ENCODE peak calls at places on chromosome 9, in four cellular contexts. S, I, U and V are unnamed samples.

GRCh38 chr9:95150903-95151302 is 166.6 kb downstream of the FANCC start:
- DNase-seq in S (no peak), I (no peak), U (no peak), V (no peak)

GRCh38 chr9:672833-673232 is 168.7 kb upstream of the DMRT1 start:
- DNase-seq in S (no peak), U (no peak), I (no peak), V (no peak)

GRCh38 chr9:91680129-91680528 is 256.5 kb upstream of the NFIL3 start:
- DNase-seq in I (no peak), S (no peak), U (no peak), V (no peak)

GRCh38 chr9:137918331-137919094 is 40.9 kb downstream of the CACNA1B start:
- DNase-seq in U (no peak), I (no peak), S (no peak), V (no peak)

GRCh38 chr9:91714020-91714721 is 235.9 kb downstream of the ROR2 start:
- DNase-seq in I (no peak), S (no peak), U (peak; percentile 82), V (peak; percentile 64)

GRCh38 chr9:133664651-133665050 is 28.5 kb downstream of the DBH start:
- DNase-seq in S (no peak), I (no peak), U (no peak), V (no peak)

GRCh38 chr9:35689351-35689600 is 449 bp downstream of the TPM2 start:
- DNase-seq in U (no peak), I (no peak), S (no peak), V (no peak)

GRCh38 chr9:78541868-78542267 is 244.9 kb downstream of the PSAT1 start:
- DNase-seq in S (no peak), U (no peak), I (no peak), V (no peak)

GRCh38 chr9:20504930-20505329 is 117.4 kb downstream of the MLLT3 start:
- DNase-seq in S (peak; percentile 73), I (peak; percentile 26), U (no peak), V (no peak)

GRCh38 chr9:96209407-96210031 is 92.5 kb downstream of the HSD17B3 start:
- DNase-seq in I (no peak), U (peak; percentile 60), S (no peak), V (peak; percentile 15)

GRCh38 chr9:137784046-137784445 is 93.5 kb upstream of the CACNA1B start:
- DNase-seq in S (no peak), U (no peak), I (no peak), V (no peak)

GRCh38 chr9:19527663-19528062 is 118.9 kb downstream of the ACER2 start:
- DNase-seq in S (no peak), I (no peak), U (no peak), V (no peak)

GRCh38 chr9:33446507-33447403 is 638 bp downstream of the AQP3 start:
- DNase-seq in S (peak; percentile 75), I (peak; percentile 68), U (peak; percentile 77), V (peak; percentile 45)

GRCh38 chr9:33445941-33446506 is 1.4 kb downstream of the AQP3 start:
- DNase-seq in U (no peak), I (peak; percentile 53), S (no peak), V (no peak)

GRCh38 chr9:27351438-27351837 is 54.5 kb upstream of the EQTN start:
- DNase-seq in I (no peak), U (no peak), S (no peak), V (no peak)

GRCh38 chr9:71541436-71541835 is 226.9 kb downstream of the CEMIP2 start:
- DNase-seq in U (no peak), I (no peak), S (no peak), V (no peak)

GRCh38 chr9:133239533-133240090 is 30.6 kb upstream of the OBP2B start:
- DNase-seq in S (no peak), U (no peak), I (no peak), V (no peak)

GRCh38 chr9:840343-840742 is 1.2 kb upstream of the DMRT1 start:
- DNase-seq in S (no peak), U (no peak), I (no peak), V (no peak)

GRCh38 chr9:99274511-99274910 is 52.4 kb downstream of the SEC61B start:
- DNase-seq in S (no peak), U (no peak), I (no peak), V (no peak)

GRCh38 chr9:75455444-75455921 is 367.2 kb downstream of the OSTF1 start:
- DNase-seq in I (no peak), S (no peak), U (no peak), V (peak; percentile 15)

GRCh38 chr9:21657966-21658667 is 144.3 kb upstream of the MTAP start:
- DNase-seq in U (peak; percentile 37), I (no peak), S (no peak), V (no peak)

GRCh38 chr9:127116088-127116726 is 6.2 kb downstream of the ANGPTL2 start:
- DNase-seq in S (no peak), U (no peak), I (no peak), V (no peak)

GRCh38 chr9:90770339-90770738 is 31.3 kb upstream of the SYK start:
- DNase-seq in I (no peak), U (no peak), S (no peak), V (no peak)

GRCh38 chr9:86732514-86732913 is 214.8 kb downstream of the GAS1 start:
- DNase-seq in I (no peak), S (no peak), U (peak; percentile 82), V (peak; percentile 69)

GRCh38 chr9:87675466-87675865 is 50.5 kb upstream of the CTSL start:
- DNase-seq in S (no peak), U (no peak), I (no peak), V (no peak)

GRCh38 chr9:89477811-89478583 is 19.9 kb downstream of the SEMA4D start:
- DNase-seq in S (peak; percentile 57), U (no peak), I (peak; percentile 71), V (peak; percentile 22)

GRCh38 chr9:7320139-7320538 is 479.4 kb downstream of the DMAC1 start:
- DNase-seq in I (no peak), U (peak; percentile 77), S (no peak), V (peak; percentile 78)

GRCh38 chr9:88388886-88389617 is 808 bp downstream of the SPIN1 start:
- DNase-seq in U (peak; percentile 75), I (peak; percentile 30), S (peak; percentile 34), V (peak; percentile 62)

GRCh38 chr9:120856700-120857099 is 14.0 kb upstream of the PSMD5 start:
- DNase-seq in U (no peak), I (no peak), S (no peak), V (no peak)

GRCh38 chr9:84070590-84070989 is 90.0 kb downstream of the RMI1 start:
- DNase-seq in I (no peak), U (no peak), S (no peak), V (no peak)

GRCh38 chr9:27181381-27181780 is 72.4 kb downstream of the TEK start:
- DNase-seq in S (no peak), U (no peak), I (no peak), V (peak; percentile 59)

GRCh38 chr9:87667164-87667738 is 58.7 kb upstream of the CTSL start:
- DNase-seq in S (no peak), U (peak; percentile 26), I (no peak), V (no peak)

GRCh38 chr9:95506438-95506691 is 10.4 kb downstream of the PTCH1 start:
- DNase-seq in I (no peak), U (peak; percentile 51), S (no peak), V (no peak)

GRCh38 chr9:3235497-3235896 is 290.3 kb downstream of the RFX3 start:
- DNase-seq in S (no peak), U (no peak), I (no peak), V (no peak)

GRCh38 chr9:22098636-22099332 is 89.7 kb upstream of the CDKN2B start:
- DNase-seq in I (no peak), U (no peak), S (no peak), V (no peak)

GRCh38 chr9:126676102-126676684 is 62.5 kb downstream of the LMX1B start:
- DNase-seq in I (no peak), S (no peak), U (no peak), V (no peak)

GRCh38 chr9:13648676-13649075 is 369.2 kb upstream of the MPDZ start:
- DNase-seq in I (no peak), U (peak; percentile 38), S (no peak), V (peak; percentile 62)

GRCh38 chr9:129287595-129288305 is 109.7 kb upstream of the IER5L start:
- DNase-seq in S (no peak), U (no peak), I (no peak), V (no peak)

GRCh38 chr9:134738869-134739659 is 97.5 kb downstream of the COL5A1 start:
- DNase-seq in U (peak; percentile 33), S (peak; percentile 6), I (peak; percentile 30), V (peak; percentile 14)

GRCh38 chr9:134736791-134737489 is 95.3 kb downstream of the COL5A1 start:
- DNase-seq in S (no peak), I (no peak), U (no peak), V (no peak)

GRCh38 chr9:134740071-134740470 is 98.5 kb downstream of the COL5A1 start:
- DNase-seq in U (no peak), I (no peak), S (no peak), V (no peak)

GRCh38 chr9:134739660-134739968 is 98.0 kb downstream of the COL5A1 start:
- DNase-seq in U (no peak), I (no peak), S (no peak), V (no peak)

GRCh38 chr9:134737842-134738580 is 96.4 kb downstream of the COL5A1 start:
- DNase-seq in U (no peak), S (no peak), I (no peak), V (no peak)
- H3K27me3 ChIP-seq in U (no peaks in the 10 kb centered on the region), S (no peaks in the 10 kb centered on the region), I (no peaks in the 10 kb centered on the region), V (no peaks in the 10 kb centered on the region)

GRCh38 chr9:110975278-110975677 is 63.0 kb downstream of the LPAR1 start:
- DNase-seq in S (no peak), I (no peak), U (no peak), V (no peak)
- H3K27me3 ChIP-seq in S (no peaks in the 10 kb centered on the region), I (no peaks in the 10 kb centered on the region), U (no peaks in the 10 kb centered on the region), V (no peaks in the 10 kb centered on the region)

DNA sequence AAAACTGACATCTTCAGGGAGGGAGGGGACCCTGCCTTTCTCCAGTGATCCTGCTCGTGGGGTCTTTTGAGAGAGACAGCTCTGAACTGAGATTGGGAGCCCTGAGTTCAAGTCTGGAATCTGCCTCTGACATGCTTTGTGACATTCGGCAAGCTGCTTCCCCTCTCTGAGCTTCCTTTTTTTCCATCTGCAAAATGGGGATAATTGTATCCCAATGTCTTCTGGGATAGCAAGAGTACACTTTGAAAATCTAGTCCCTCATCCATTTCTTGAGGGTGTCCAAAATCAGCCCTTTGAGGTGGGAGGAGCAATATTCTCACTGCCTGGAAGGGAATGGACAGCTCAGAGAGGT is 186.3 kb downstream of the RGS3 start:
- DNase-seq in S (no peak), I (no peak), U (no peak), V (no peak)
- H3K27me3 ChIP-seq in S (no peaks in the 10 kb centered on the region), I (no peaks in the 10 kb centered on the region), U (no peaks in the 10 kb centered on the region), V (no peaks in the 10 kb centered on the region)

DNA sequence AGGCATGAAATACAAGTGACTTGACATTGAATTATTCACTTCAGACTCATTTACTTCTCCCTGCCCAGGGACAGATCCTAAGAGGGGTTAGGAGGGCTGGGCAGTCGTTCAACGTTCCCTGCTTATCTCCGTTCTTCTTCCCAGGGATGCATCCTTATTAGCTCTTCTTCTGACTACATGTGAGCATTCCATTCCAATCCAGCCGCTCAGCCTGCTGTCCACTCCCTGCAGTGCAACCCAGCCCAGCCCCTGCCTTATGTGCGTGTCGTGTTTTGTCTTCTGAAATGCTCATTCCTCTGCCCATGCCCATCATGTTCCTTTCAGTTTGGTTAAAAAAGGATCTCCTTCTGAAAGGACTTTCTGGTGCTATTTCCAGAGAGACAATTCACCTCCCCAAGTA is 64.7 kb upstream of the PALM2AKAP2 start:
- DNase-seq in I (no peak), U (no peak), S (no peak), V (no peak)
- H3K27me3 ChIP-seq in I (no peaks in the 10 kb centered on the region), U (no peaks in the 10 kb centered on the region), S (no peaks in the 10 kb centered on the region), V (no peaks in the 10 kb centered on the region)

GRCh38 chr9:74147906-74148305 is 349.2 kb upstream of the RORB start:
- DNase-seq in S (no peak), U (no peak), I (no peak), V (no peak)
- H3K27me3 ChIP-seq in S (no peaks in the 10 kb centered on the region), U (no peaks in the 10 kb centered on the region), I (no peaks in the 10 kb centered on the region), V (no peaks in the 10 kb centered on the region)